ENCODE peak calls at places on chromosomes 1 and 21, in five cellular contexts. Q is NB4, T is pancreas, I is GM12865, O is lung. D is an unnamed sample.

GRCh38 chr1:240344918-240345317 is 253.2 kb downstream of the FMN2 start:
- DNase-seq in I (no peak), Q (no peak), T (no peak), O (no peak), D (no peak)

GRCh38 chr1:8818325-8818775 is 910 bp upstream of the RERE start:
- DNase-seq in Q (peak), I (no peak), T (no peak), O (no peak), D (peak)

GRCh38 chr1:24923485-24924113 is 6.5 kb downstream of the RUNX3 start:
- DNase-seq in Q (no peak), O (no peak), I (peak), T (no peak), D (no peak)

GRCh38 chr1:117753232-117753631 is 147.4 kb downstream of the TENT5C start:
- DNase-seq in O (no peak), T (no peak), I (no peak), Q (no peak), D (no peak)

GRCh38 chr1:180909005-180909414 is 3.7 kb upstream of the KIAA1614 start:
- DNase-seq in O (no peak), Q (no peak), T (no peak), I (peak), D (no peak)

GRCh38 chr1:203046984-203047630 is 20.8 kb downstream of the PPFIA4 start:
- DNase-seq in T (no peak), Q (peak), O (no peak), I (no peak), D (no peak)

GRCh38 chr1:68331117-68331865 is 99.0 kb upstream of the WLS start:
- DNase-seq in Q (no peak), I (no peak), O (no peak), T (no peak), D (no peak)

GRCh38 chr1:156898151-156898550 is 4.6 kb downstream of the PEAR1 start:
- DNase-seq in O (peak), Q (peak), T (no peak), I (no peak), D (no peak)

GRCh38 chr1:66652556-66652955 is 99.7 kb upstream of the DYNLT5 start:
- DNase-seq in O (no peak), Q (no peak), I (no peak), T (no peak), D (no peak)

GRCh38 chr21:15687208-15687607 is 42.6 kb upstream of the USP25 start:
- DNase-seq in I (no peak), T (no peak), O (no peak), Q (peak), D (no peak)

GRCh38 chr1:173868266-173869107 is at the start of gene ZBTB37:
- DNase-seq in T (peak), Q (peak), O (peak), I (peak), D (peak)

GRCh38 chr1:16183157-16183556 is 27.3 kb upstream of the EPHA2 start:
- DNase-seq in O (peak), I (no peak), Q (peak), T (no peak), D (no peak)

GRCh38 chr1:19828546-19828945 is 13.5 kb upstream of the RNF186 start:
- DNase-seq in I (no peak), Q (no peak), O (no peak), T (no peak), D (no peak)

GRCh38 chr1:31366796-31367195 is 6.1 kb downstream of the FABP3 start:
- DNase-seq in T (no peak), O (no peak), I (no peak), Q (no peak), D (no peak)

GRCh38 chr21:33924766-33925100 is 9.1 kb upstream of the ATP5PO start:
- DNase-seq in I (no peak), Q (peak), T (no peak), O (no peak), D (no peak)

GRCh38 chr1:151992345-151993083 is 1.1 kb downstream of the S100A10 start:
- DNase-seq in I (no peak), Q (peak), T (peak), O (peak), D (peak)

GRCh38 chr1:232837085-232837484 is 31.9 kb downstream of the MAP10 start:
- DNase-seq in T (no peak), Q (no peak), I (no peak), O (no peak), D (no peak)

GRCh38 chr1:116988248-116988647 is 13.3 kb upstream of the CD101 start:
- DNase-seq in O (no peak), T (no peak), Q (no peak), I (no peak), D (no peak)

GRCh38 chr1:61004269-61005003 is 77.9 kb upstream of the NFIA start:
- DNase-seq in O (no peak), T (no peak), Q (peak), I (no peak), D (no peak)

GRCh38 chr1:184533049-184533448 is 146.2 kb downstream of the C1orf21 start:
- DNase-seq in T (no peak), Q (peak), I (peak), O (no peak), D (peak)

GRCh38 chr1:83626603-83627002 is 372.3 kb downstream of the TTLL7 start:
- DNase-seq in Q (no peak), O (no peak), I (peak), T (no peak), D (no peak)

GRCh38 chr21:33205476-33205875 is 24.3 kb upstream of the IFNAR2 start:
- DNase-seq in Q (peak), T (no peak), I (peak), O (peak), D (peak)

GRCh38 chr1:85406887-85407593 is 57.9 kb downstream of the DDAH1 start:
- DNase-seq in Q (no peak), O (peak), T (no peak), I (no peak), D (no peak)

GRCh38 chr1:6171546-6172124 is 8.5 kb downstream of the CHD5 start:
- DNase-seq in O (no peak), I (no peak), T (no peak), Q (peak), D (no peak)

GRCh38 chr1:28249013-28249870 is 10.1 kb upstream of the SESN2 start:
- DNase-seq in O (peak), I (peak), T (peak), Q (peak), D (peak)

GRCh38 chr1:37704966-37705365 is 12.7 kb downstream of the CDCA8 start:
- DNase-seq in I (no peak), O (no peak), T (no peak), Q (no peak), D (no peak)

GRCh38 chr1:230232352-230232751 is 165.3 kb downstream of the GALNT2 start:
- DNase-seq in T (no peak), I (no peak), O (no peak), Q (no peak), D (no peak)

GRCh38 chr1:15370781-15371467 is 38.8 kb upstream of the EFHD2 start:
- DNase-seq in Q (no peak), T (peak), O (no peak), I (no peak), D (no peak)

GRCh38 chr1:98336472-98337118 is 324.9 kb upstream of the SNX7 start:
- DNase-seq in Q (no peak), O (no peak), T (no peak), I (no peak), D (no peak)

GRCh38 chr1:9294440-9294773 is 1.7 kb downstream of the SPSB1 start:
- DNase-seq in T (no peak), Q (peak), O (no peak), I (no peak), D (no peak)

GRCh38 chr1:76764638-76765572 is 102.4 kb upstream of the ST6GALNAC5 start:
- DNase-seq in Q (no peak), T (peak), O (peak), I (no peak), D (no peak)

DNA sequence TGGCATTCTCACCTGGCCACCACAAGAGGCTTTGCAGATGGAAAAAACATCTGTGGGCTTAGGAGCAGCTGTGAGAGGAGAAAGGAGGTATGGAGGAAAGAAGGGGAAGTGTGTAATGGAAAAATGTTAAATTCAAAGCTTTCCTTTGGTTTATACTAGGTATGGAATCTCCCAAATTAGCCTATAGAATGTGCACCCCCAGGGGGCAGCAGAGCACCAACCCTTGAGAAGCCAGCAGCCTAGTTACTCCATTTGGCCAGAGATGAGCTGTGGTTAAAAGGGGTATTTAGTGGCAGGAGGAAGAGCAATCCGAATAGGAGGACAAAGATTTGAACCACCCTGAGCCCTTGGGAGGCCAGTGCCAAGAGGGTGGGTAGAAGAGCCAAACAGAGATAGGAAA is 97.5 kb upstream of the CTTNBP2NL start:
- DNase-seq in T (no peak), O (peak), Q (peak), I (peak), D (peak)
- TF ChIP-seq CTCF in T (no peak), O (peak), Q (peak), I (peak), D (peak)

GRCh38 chr1:198072177-198072576 is 84.6 kb upstream of the NEK7 start:
- DNase-seq in T (no peak), I (no peak), Q (no peak), O (no peak), D (no peak)
- TF ChIP-seq CTCF in T (no peak), I (no peak), Q (no peak), O (no peak), D (no peak)

GRCh38 chr1:244548558-244549115 is 87.6 kb downstream of the CATSPERE start:
- DNase-seq in I (no peak), T (no peak), O (no peak), Q (no peak), D (no peak)
- TF ChIP-seq CTCF in I (no peak), T (no peak), O (no peak), Q (no peak), D (no peak)

GRCh38 chr21:35520869-35521268 is 471.8 kb upstream of the RUNX1 start:
- DNase-seq in T (no peak), I (no peak), Q (no peak), O (no peak), D (no peak)

GRCh38 chr21:35521852-35522505 is 472.9 kb upstream of the RUNX1 start:
- DNase-seq in O (no peak), T (no peak), Q (no peak), I (no peak), D (no peak)

GRCh38 chr21:35517848-35518247 is 468.7 kb upstream of the RUNX1 start:
- DNase-seq in T (no peak), O (no peak), I (no peak), Q (no peak), D (no peak)

GRCh38 chr21:35520302-35520701 is 471.2 kb upstream of the RUNX1 start:
- DNase-seq in T (no peak), O (no peak), Q (no peak), I (no peak), D (no peak)

GRCh38 chr21:35521293-35521692 is 472.2 kb upstream of the RUNX1 start:
- DNase-seq in I (no peak), T (no peak), Q (no peak), O (no peak), D (no peak)
- TF ChIP-seq CTCF in I (no peak), T (no peak), Q (no peak), O (no peak), D (no peak)

DNA sequence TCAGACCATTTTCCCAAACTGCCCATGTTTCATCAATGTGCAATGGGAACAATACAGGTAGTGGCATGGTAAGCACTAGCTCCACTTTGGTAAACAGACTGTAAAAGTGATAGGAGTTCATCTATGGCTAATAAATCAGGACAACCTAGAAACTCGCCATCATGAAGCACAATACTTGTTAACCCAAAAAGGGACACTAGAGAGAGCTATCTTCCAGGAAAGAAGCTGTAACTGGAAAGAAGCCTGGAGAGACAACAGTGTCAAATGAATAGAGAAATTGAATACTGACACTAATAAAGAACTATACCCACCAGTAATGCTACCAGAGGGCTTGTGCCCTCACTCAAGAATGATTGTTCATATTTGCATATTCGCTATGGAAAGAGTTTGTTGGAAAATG is 164.7 kb upstream of the RGS18 start:
- DNase-seq in I (no peak), T (no peak), Q (peak), O (no peak), D (no peak)
- TF ChIP-seq CTCF in I (no peak), T (no peak), Q (peak), O (no peak), D (peak)

D was measured in HL-60.